ENCODE peak calls at places on chromosomes 2 and 18, in four cellular contexts. R is GM12878, D is HepG2, U is H1. O is an unnamed sample. For H3K27me3, the result is how much of the 10 kb centered on the place peaks cover.

GRCh38 chr2:143451622-143452021 is 322.4 kb downstream of the ARHGAP15 start:
- DNase-seq in D (no peak), U (no peak), R (no peak), O (no peak)

GRCh38 chr2:15654727-15655073 is 63.0 kb downstream of the DDX1 start:
- DNase-seq in U (no peak), R (no peak), D (no peak), O (no peak)

GRCh38 chr2:81901017-81901416 is 1596.5 kb upstream of the LRRTM1 start:
- DNase-seq in D (no peak), U (no peak), R (no peak), O (no peak)

GRCh38 chr2:37648316-37649011 is 23.0 kb downstream of the CDC42EP3 start:
- DNase-seq in D (no peak), R (no peak), U (no peak), O (no peak)

GRCh38 chr2:55843096-55843991 is 80.2 kb downstream of the EFEMP1 start:
- DNase-seq in D (peak), R (no peak), U (no peak), O (no peak)

GRCh38 chr2:236928353-236929153 is 157.1 kb upstream of the COPS8 start:
- DNase-seq in D (no peak), R (no peak), U (no peak), O (no peak)

GRCh38 chr2:118224144-118224887 is 136.0 kb downstream of the INSIG2 start:
- DNase-seq in U (peak), R (no peak), D (no peak), O (peak)

GRCh38 chr2:11480406-11480805 is 14.4 kb upstream of the E2F6 start:
- DNase-seq in U (no peak), R (no peak), D (no peak), O (no peak)

GRCh38 chr2:240930096-240930630 is 24.0 kb downstream of the CROCC2 start:
- DNase-seq in D (no peak), U (peak), R (no peak), O (no peak)

DNA sequence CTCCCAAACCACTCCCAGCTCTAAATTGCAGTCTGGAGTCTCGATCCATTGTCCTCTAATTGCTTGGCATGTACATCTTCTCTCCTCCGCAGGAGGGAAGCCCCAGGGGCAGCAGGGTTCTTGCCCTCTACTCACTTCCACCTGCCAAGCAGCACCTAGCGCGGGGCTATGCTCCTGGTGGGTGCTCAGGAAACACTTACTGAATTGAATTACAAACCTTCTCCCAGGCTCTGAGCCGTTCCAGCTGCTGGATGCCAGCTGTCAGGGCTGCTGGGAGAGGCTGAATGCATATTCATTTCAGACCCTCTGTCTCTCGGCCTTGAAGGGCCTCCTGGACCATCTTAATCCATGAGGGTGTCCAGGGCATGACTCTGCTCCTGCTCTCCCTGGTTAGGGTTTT is 94.0 kb downstream of the CELF4 start:
- DNase-seq in R (no peak), U (no peak), D (no peak), O (no peak)
- H3K27me3 ChIP-seq in R (under half), U (under half), D (under half), O (under half)

GRCh38 chr18:70636991-70637390 is 348.1 kb downstream of the SOCS6 start:
- DNase-seq in D (no peak), R (no peak), U (no peak), O (no peak)

GRCh38 chr18:70640336-70640887 is 351.6 kb downstream of the SOCS6 start:
- DNase-seq in U (no peak), R (no peak), D (no peak), O (no peak)

GRCh38 chr18:70643812-70644211 is 355.0 kb downstream of the SOCS6 start:
- DNase-seq in U (no peak), R (no peak), D (no peak), O (no peak)

GRCh38 chr18:70645971-70646370 is 357.1 kb downstream of the SOCS6 start:
- DNase-seq in U (no peak), R (no peak), D (no peak), O (no peak)

GRCh38 chr18:70641156-70641775 is 352.4 kb downstream of the SOCS6 start:
- DNase-seq in D (no peak), R (no peak), U (no peak), O (no peak)
- TF ChIP-seq SUZ12 in D (no peak), R (no peak), U (no peak), O (no peak)

DNA sequence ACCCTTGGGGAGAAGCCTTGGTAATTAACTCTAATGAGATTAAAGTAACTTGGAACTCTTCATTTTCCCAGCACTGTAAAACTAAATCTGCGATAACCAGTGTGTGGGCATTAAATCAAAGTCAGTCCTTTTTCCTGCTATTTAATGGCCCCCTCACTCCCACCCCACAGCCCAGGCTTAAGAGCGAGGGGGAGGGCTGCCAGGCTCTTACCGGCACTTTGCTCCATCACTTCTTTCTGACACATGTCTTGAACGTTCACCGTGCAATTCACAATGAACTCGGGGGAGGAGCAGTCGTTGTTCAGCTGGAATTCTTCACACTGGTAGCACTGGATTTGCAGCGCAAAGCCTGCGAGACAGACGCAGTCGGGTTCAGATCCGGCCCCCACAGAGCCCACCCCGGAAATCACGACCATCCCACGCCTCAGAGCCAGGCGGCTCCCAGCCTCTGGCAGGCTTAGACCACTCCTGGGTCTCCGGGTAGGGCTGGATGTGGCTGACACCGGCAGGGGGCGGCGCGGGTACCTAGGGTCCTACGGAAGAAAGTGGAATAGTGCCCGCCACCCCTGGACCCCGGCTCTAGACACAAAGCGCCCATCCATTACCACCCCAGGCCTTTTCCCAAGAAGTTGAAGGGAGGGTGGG is 1.7 kb downstream of the LYPD1 start:
- DNase-seq in D (no peak), R (no peak), U (peak), O (no peak)
- H3K4me3 ChIP-seq in D (no peak), R (no peak), U (peak), O (peak)

GRCh38 chr2:219515874-219516629 is 1.8 kb downstream of the ASIC4 start:
- DNase-seq in U (no peak), R (no peak), D (no peak), O (no peak)

GRCh38 chr2:219513787-219514186 is 495 bp upstream of the ASIC4 start:
- DNase-seq in R (no peak), D (no peak), U (no peak), O (no peak)

GRCh38 chr2:219512524-219513216 is 1.6 kb upstream of the ASIC4 start:
- DNase-seq in U (no peak), D (no peak), R (no peak), O (no peak)

GRCh38 chr2:219514196-219514761 is at the start of gene ASIC4:
- DNase-seq in U (no peak), R (no peak), D (no peak), O (no peak)

DNA sequence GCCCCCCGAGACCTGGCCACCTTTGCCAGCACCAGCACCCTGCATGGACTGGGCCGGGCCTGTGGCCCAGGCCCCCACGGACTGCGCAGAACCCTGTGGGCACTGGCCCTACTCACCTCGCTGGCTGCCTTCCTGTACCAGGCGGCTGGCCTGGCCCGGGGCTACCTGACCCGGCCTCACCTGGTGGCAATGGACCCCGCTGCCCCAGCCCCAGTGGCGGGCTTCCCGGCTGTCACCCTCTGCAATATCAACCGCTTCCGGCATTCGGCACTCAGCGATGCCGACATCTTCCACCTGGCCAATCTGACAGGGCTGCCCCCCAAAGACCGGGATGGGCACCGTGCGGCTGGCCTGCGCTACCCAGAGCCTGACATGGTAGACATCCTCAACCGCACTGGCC is 554 bp downstream of the ASIC4 start:
- DNase-seq in U (no peak), D (no peak), R (no peak), O (no peak)
- H3K27me3 ChIP-seq in U (half or more), D (half or more), R (under half), O (half or more)

GRCh38 chr2:126858013-126858412 is 40.7 kb upstream of the TEX51 start:
- DNase-seq in R (no peak), D (no peak), U (no peak), O (no peak)

GRCh38 chr2:126858991-126859390 is 39.7 kb upstream of the TEX51 start:
- DNase-seq in D (no peak), R (no peak), U (no peak), O (no peak)

GRCh38 chr2:126859631-126860030 is 39.1 kb upstream of the TEX51 start:
- DNase-seq in D (no peak), R (no peak), U (no peak), O (no peak)

GRCh38 chr2:126857502-126857901 is 41.2 kb upstream of the TEX51 start:
- DNase-seq in D (no peak), R (no peak), U (no peak), O (no peak)

GRCh38 chr2:126858436-126858835 is 40.3 kb upstream of the TEX51 start:
- DNase-seq in U (no peak), D (no peak), R (no peak), O (no peak)
- TF ChIP-seq SUZ12 in U (no peak), D (no peak), R (no peak), O (no peak)

GRCh38 chr2:197211881-197212342 is 98.7 kb downstream of the ANKRD44 start:
- DNase-seq in U (no peak), D (no peak), R (no peak), O (no peak)
- H3K4me3 ChIP-seq in U (no peak), D (no peak), R (peak), O (no peak)

DNA sequence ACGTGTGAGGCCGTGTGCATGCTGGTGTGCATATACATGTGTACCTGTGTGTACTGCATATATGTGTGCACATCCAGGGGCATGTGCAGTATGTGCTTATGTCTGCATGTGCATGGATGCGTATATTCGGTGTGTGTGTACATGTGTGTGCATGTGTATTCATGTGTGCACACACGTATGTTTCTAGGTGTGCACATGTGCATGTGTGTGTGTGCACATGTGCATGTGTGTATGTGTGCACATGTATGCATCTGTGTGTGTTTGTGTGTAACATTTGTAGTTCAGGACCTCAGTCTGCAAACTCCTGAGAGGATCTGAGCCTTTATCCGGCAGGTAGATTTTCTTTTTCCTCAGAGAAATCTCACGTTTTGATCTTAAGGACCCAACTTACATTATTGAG is 201.7 kb downstream of the SNTG2 start:
- DNase-seq in R (no peak), D (no peak), U (no peak), O (no peak)
- H3K27me3 ChIP-seq in R (under half), D (under half), U (under half), O (under half)

GRCh38 chr2:132550285-132550684 is 119.7 kb downstream of the LYPD1 start:
- DNase-seq in R (no peak), D (no peak), U (peak), O (no peak)

GRCh38 chr2:132547089-132547687 is 122.8 kb downstream of the LYPD1 start:
- DNase-seq in D (peak), U (peak), R (peak), O (peak)

DNA sequence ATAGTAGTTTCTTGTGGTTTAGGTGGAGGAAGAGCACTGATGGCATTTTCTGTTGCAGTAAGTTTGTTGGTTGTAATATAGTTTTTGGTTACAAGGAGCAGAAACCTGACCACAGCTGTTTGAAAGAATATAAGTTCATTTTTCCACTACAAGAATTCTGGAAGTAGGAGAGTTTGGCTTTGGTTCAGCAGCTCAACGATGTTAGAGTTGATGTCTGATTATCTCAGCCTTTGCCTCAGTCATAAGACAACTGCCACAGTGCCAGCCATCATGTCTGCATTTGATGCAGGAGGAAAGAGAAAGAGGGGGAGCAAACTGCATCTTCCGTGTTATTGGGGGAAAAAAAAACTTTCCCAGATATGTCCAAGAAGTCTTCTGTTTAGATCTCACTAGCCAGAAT is 119.1 kb downstream of the LYPD1 start:
- DNase-seq in R (no peak), U (peak), D (no peak), O (no peak)
- TF ChIP-seq SUZ12 in R (no peak), U (no peak), D (no peak), O (no peak)

O was measured in NT2/D1.